ENCODE peak calls at places on chromosomes 7 and 10, in seven cellular contexts. W is upper lobe of right lung; H is heart right ventricle; U is uterus; M is CD8-positive, alpha-beta T cell; Q is ovary; N is OCI-LY7. S is an unnamed sample.

GRCh38 chr7:4613855-4614548 is 68.1 kb upstream of the FOXK1 start:
- DNase-seq in W (no peak), H (no peak), U (no peak), M (no peak), Q (no peak), N (no peak), S (no peak)

GRCh38 chr10:49474901-49475300 is 64.0 kb downstream of the ERCC6 start:
- DNase-seq in W (no peak), H (no peak), U (no peak), M (no peak), Q (no peak), N (no peak), S (no peak)

GRCh38 chr10:32189400-32190084 is 133.3 kb upstream of the KIF5B start:
- DNase-seq in W (no peak), H (no peak), U (no peak), M (no peak), Q (no peak), N (no peak), S (no peak)

GRCh38 chr7:47954231-47954911 is 6.1 kb upstream of the PKD1L1 start:
- DNase-seq in W (no peak), H (no peak), U (no peak), M (no peak), Q (no peak), N (no peak), S (no peak)

GRCh38 chr10:3261921-3262320 is 89.3 kb upstream of the PITRM1 start:
- DNase-seq in W (no peak), H (no peak), U (no peak), M (no peak), Q (no peak), N (no peak), S (no peak)

GRCh38 chr7:105639677-105640493 is 58.6 kb upstream of the EFCAB10 start:
- DNase-seq in W (peak), H (no peak), U (no peak), M (no peak), Q (no peak), N (no peak), S (no peak)

GRCh38 chr7:7798510-7798909 is 80.1 kb upstream of the RPA3 start:
- DNase-seq in W (no peak), H (no peak), U (no peak), M (no peak), Q (no peak), N (no peak), S (no peak)

GRCh38 chr7:82235710-82236109 is 207.9 kb downstream of the CACNA2D1 start:
- DNase-seq in W (no peak), H (no peak), U (no peak), M (no peak), Q (no peak), N (no peak), S (no peak)

GRCh38 chr7:8254667-8255066 is 7.3 kb downstream of the ICA1 start:
- DNase-seq in W (no peak), H (no peak), U (no peak), M (no peak), Q (no peak), N (no peak), S (no peak)

GRCh38 chr7:131699323-131699722 is 142.9 kb upstream of the PODXL start:
- DNase-seq in W (no peak), H (no peak), U (no peak), M (no peak), Q (no peak), N (no peak), S (no peak)
- TF ChIP-seq CTCF in W (no peak), H (no peak), U (no peak), M (no peak), Q (no peak), N (no peak), S (no peak)

DNA sequence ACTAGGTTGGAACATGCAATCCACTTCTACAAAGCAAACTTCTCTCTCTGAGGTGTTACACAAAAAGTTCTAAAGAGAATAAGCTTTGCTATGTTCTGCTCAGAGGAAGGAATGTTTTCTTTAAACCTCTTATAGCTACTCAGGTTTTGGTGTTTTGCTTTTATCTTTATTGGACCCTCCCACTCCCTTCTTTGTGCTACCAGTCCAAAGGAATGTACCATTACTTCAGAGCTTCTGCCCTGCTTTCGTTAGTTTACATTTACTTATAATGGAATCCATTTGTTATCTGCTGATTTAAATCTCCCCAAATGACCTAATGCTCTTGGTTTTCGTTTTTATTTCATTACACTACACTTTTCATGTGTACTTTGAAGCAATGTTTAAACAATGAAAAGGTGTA is 154.9 kb downstream of the ATE1 start:
- DNase-seq in W (no peak), H (no peak), U (no peak), M (no peak), Q (no peak), N (no peak), S (no peak)
- H3K27ac ChIP-seq in W (peak), H (peak), U (no peak), M (no peak), Q (no peak), N (no peak), S (no peak)

GRCh38 chr10:111076191-111076681 is 593 bp upstream of the ADRA2A start:
- DNase-seq in W (peak), H (peak), U (peak), M (peak), Q (peak), N (peak), S (peak)
- H3K4me3 ChIP-seq in W (peak), H (peak), U (peak), M (peak), Q (peak), N (no peak), S (peak)

GRCh38 chr7:128017880-128018845 is 13.1 kb downstream of the LRRC4 start:
- DNase-seq in W (no peak), H (no peak), U (no peak), M (no peak), Q (no peak), N (no peak), S (no peak)

GRCh38 chr7:128014864-128015263 is 16.4 kb downstream of the LRRC4 start:
- DNase-seq in W (no peak), H (no peak), U (no peak), M (no peak), Q (no peak), N (no peak), S (no peak)

GRCh38 chr7:128019330-128019729 is 11.9 kb downstream of the LRRC4 start:
- DNase-seq in W (no peak), H (no peak), U (no peak), M (no peak), Q (no peak), N (no peak), S (no peak)

GRCh38 chr7:128020161-128020560 is 11.1 kb downstream of the LRRC4 start:
- DNase-seq in W (no peak), H (no peak), U (no peak), M (no peak), Q (no peak), N (peak), S (no peak)

DNA sequence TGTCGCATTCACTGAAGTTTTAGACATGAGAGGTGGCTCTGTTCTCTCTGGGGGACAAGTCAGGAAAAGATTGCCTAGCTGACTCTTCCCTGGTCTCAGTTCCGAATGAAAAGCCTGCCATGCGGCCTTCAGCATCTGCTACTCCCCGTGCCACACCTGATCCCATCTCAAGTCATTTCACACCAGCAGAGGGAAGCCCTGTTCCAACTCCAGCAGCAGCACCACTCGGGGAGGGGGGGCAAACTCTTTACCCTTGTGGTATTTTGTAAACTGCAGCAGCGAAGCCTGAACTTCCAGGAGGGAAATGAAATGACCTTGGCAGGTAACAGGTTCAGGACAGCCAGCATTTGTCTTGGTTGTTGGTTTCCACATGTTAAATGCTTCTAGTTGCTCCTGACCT is 13.8 kb downstream of the LRRC4 start:
- DNase-seq in W (no peak), H (no peak), U (no peak), M (no peak), Q (no peak), N (no peak), S (no peak)
- TF ChIP-seq CTCF in W (no peak), H (no peak), U (no peak), M (no peak), Q (no peak), N (no peak), S (no peak)